ENCODE peak calls at places on chromosome 9, in four cellular contexts. C is hippocampal formation; O is stimulated activated CD4-positive, alpha-beta T cell treated with anti-CD3 and anti-CD28 coated beads, Interleukin-12 subunit alpha, Interleukin-12 subunit beta, amount 100 ng/mL, for 48 hours; W is heart right ventricle. A is an unnamed sample.

GRCh38 chr9:2403701-2404100 is 217.9 kb upstream of the VLDLR start:
- DNase-seq in W (no peak), C (no peak), O (no peak), A (no peak)

GRCh38 chr9:6788175-6789016 is 30.6 kb downstream of the KDM4C start:
- DNase-seq in C (peak), W (no peak), O (no peak), A (peak)

GRCh38 chr9:112387115-112387514 is 7.2 kb downstream of the HSDL2 start:
- DNase-seq in C (no peak), O (no peak), W (no peak), A (no peak)

GRCh38 chr9:22278426-22278825 is 168.2 kb upstream of the DMRTA1 start:
- DNase-seq in C (no peak), W (no peak), O (no peak), A (no peak)

GRCh38 chr9:94823710-94824109 is 97.2 kb downstream of the AOPEP start:
- DNase-seq in W (no peak), O (no peak), C (no peak), A (no peak)

GRCh38 chr9:93562157-93562556 is 14.2 kb upstream of the PHF2 start:
- DNase-seq in C (no peak), W (no peak), O (no peak), A (no peak)

GRCh38 chr9:83342731-83343130 is 195.5 kb downstream of the FRMD3 start:
- DNase-seq in W (no peak), O (no peak), C (no peak), A (no peak)

GRCh38 chr9:36788534-36788933 is 215.8 kb downstream of the MELK start:
- DNase-seq in W (no peak), C (no peak), O (no peak), A (no peak)